ENCODE peak calls at places on chromosome 22, in six cellular contexts. Q, C, E, A, F and I are unnamed samples.

GRCh38 chr22:45009881-45010531 is at the start of gene PHF21B:
- DNase-seq in F (peak; percentile 45), E (no peak), A (peak; percentile 63), C (no peak), Q (no peak), I (peak; percentile 11)

GRCh38 chr22:36546092-36546804 is 17.3 kb upstream of the EIF3D start:
- DNase-seq in C (no peak), F (peak; percentile 10), Q (peak; percentile 32), E (no peak), A (peak; percentile 64), I (peak; percentile 26)

GRCh38 chr22:38270091-38270972 is 2.5 kb downstream of the TMEM184B start:
- DNase-seq in A (no peak), E (no peak), Q (no peak), F (no peak), C (no peak), I (peak; percentile 58)

GRCh38 chr22:36612458-36612857 is 83.5 kb upstream of the EIF3D start:
- DNase-seq in C (peak; percentile 4), F (no peak), Q (no peak), E (no peak), A (no peak), I (no peak)

GRCh38 chr22:35212020-35212419 is 45.3 kb upstream of the HMGXB4 start:
- DNase-seq in A (peak; percentile 41), C (no peak), E (no peak), F (no peak), Q (no peak), I (no peak)

GRCh38 chr22:39080052-39080762 is 3.1 kb downstream of the APOBEC3G start:
- DNase-seq in A (no peak), E (peak; percentile 11), Q (no peak), C (no peak), F (no peak), I (no peak)

GRCh38 chr22:36233796-36234195 is 5.5 kb downstream of the APOL2 start:
- DNase-seq in F (no peak), A (no peak), C (no peak), Q (no peak), E (no peak), I (no peak)

GRCh38 chr22:31618057-31618456 is 44.0 kb downstream of the PISD start:
- DNase-seq in A (no peak), E (no peak), C (no peak), Q (no peak), F (no peak), I (no peak)

GRCh38 chr22:37383342-37383741 is 43.9 kb downstream of the ELFN2 start:
- DNase-seq in F (no peak), C (no peak), Q (no peak), A (no peak), E (no peak), I (no peak)

GRCh38 chr22:21569459-21570161 is 2.1 kb downstream of the UBE2L3 start:
- DNase-seq in A (no peak), Q (no peak), E (no peak), F (no peak), C (no peak), I (no peak)

GRCh38 chr22:49266561-49267519 is 560.8 kb downstream of the BRD1 start:
- DNase-seq in A (peak; percentile 5), Q (peak; percentile 14), C (peak; percentile 40), F (no peak), E (no peak), I (no peak)

GRCh38 chr22:48261048-48261621 is 1498.7 kb downstream of the TBC1D22A start:
- DNase-seq in Q (no peak), F (no peak), E (no peak), C (no peak), A (no peak), I (no peak)

GRCh38 chr22:40345271-40345670 is 1.0 kb upstream of the ADSL start:
- DNase-seq in F (no peak), E (no peak), C (no peak), A (peak; percentile 55), Q (no peak), I (no peak)

GRCh38 chr22:49239264-49240015 is 588.2 kb downstream of the BRD1 start:
- DNase-seq in E (no peak), C (peak; percentile 70), A (no peak), F (no peak), Q (no peak), I (no peak)

GRCh38 chr22:38218661-38219331 is 17.0 kb downstream of the MAFF start:
- DNase-seq in A (peak; percentile 92), E (peak; percentile 88), F (no peak), Q (peak; percentile 77), C (peak; percentile 92), I (no peak)

GRCh38 chr22:48824673-48825651 is 1002.7 kb downstream of the BRD1 start:
- DNase-seq in E (no peak), F (no peak), Q (no peak), C (no peak), A (no peak), I (no peak)

GRCh38 chr22:36725366-36726006 is 21.9 kb upstream of the CACNG2 start:
- DNase-seq in F (no peak), A (no peak), Q (no peak), E (no peak), C (peak; percentile 31), I (no peak)

GRCh38 chr22:18005201-18005926 is 19.0 kb downstream of the MICAL3 start:
- DNase-seq in Q (no peak), E (no peak), A (no peak), F (no peak), C (no peak), I (no peak)

GRCh38 chr22:35227248-35227647 is 30.0 kb upstream of the HMGXB4 start:
- DNase-seq in F (no peak), A (no peak), Q (no peak), E (no peak), C (no peak), I (no peak)

GRCh38 chr22:28345304-28345703 is 334.3 kb downstream of the TTC28 start:
- DNase-seq in C (no peak), E (no peak), Q (peak; percentile 23), F (no peak), A (no peak), I (no peak)

GRCh38 chr22:25728064-25728463 is 13.9 kb upstream of the MYO18B start:
- DNase-seq in A (no peak), F (no peak), C (no peak), E (no peak), Q (no peak), I (no peak)

GRCh38 chr22:39179841-39180335 is 27.4 kb upstream of the CBX7 start:
- DNase-seq in A (no peak), C (no peak), E (no peak), Q (no peak), F (no peak), I (no peak)

GRCh38 chr22:38614331-38615122 is 41.7 kb downstream of the FAM227A start:
- DNase-seq in F (no peak), Q (no peak), C (no peak), A (no peak), E (no peak), I (no peak)

GRCh38 chr22:44344407-44344806 is 31.7 kb upstream of the SHISAL1 start:
- DNase-seq in F (no peak), A (no peak), Q (no peak), E (no peak), C (no peak), I (no peak)

GRCh38 chr22:35312198-35313059 is 12.7 kb downstream of the TOM1 start:
- DNase-seq in F (no peak), C (peak; percentile 63), A (peak; percentile 33), E (no peak), Q (no peak), I (no peak)

DNA sequence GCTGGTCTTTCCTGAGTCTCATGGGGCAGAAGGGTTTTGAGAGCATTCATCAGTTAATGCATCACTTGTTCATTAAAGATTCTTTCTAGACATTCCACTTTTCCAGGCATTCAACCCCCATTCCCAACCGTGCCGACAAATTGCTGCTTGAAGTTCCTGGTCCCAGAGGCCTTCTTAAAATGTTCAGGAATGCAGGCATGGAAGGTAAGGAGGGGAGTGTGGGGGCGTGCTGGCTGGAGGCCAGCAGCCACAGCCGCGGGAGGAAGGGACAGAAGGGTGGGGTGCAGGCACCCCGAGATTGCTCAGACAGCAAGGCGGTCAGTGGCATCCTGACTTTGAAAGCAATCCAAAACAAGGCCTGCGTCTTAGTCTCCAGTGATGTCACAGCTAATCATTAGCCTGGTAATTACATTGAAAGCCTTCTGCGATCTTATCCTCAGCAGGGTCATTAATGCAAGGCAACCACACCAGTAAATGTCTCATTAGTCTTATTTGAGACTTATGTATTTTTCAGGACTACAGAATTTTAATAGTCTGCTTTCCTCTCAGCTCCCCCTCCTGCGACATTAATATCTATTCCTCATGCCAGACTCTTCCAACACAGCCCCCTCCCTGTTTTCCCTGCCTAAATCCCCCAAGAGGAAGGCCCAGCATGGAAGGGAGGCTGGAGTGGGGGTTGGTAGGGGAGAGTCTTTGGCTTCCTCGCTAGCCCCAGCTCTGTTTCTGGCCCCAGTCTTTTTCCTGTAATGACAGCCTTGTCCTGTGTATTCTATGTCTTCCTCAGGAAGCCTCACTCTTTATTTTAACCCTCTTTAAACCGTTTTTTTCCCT is 328.9 kb downstream of the MIAT start:
- DNase-seq in E (no peak), C (no peak), F (no peak), Q (no peak), A (no peak), I (no peak)
- H3K27ac ChIP-seq in E (no peak overlapping the region), C (no peak overlapping the region), F (no peak overlapping the region), Q (no peak overlapping the region), A (no peak overlapping the region), I (no peak overlapping the region)

GRCh38 chr22:24583972-24584790 is 8.7 kb downstream of the LRRC75B start:
- DNase-seq in E (no peak), C (no peak), A (no peak), Q (no peak), F (no peak), I (no peak)
- H3K27ac ChIP-seq in E (peak overlapping the region; percentile 53), C (peak overlapping the region; percentile 83), A (peak overlapping the region; percentile 29), Q (peak overlapping the region; percentile 64), F (no peak overlapping the region), I (no peak overlapping the region)

DNA sequence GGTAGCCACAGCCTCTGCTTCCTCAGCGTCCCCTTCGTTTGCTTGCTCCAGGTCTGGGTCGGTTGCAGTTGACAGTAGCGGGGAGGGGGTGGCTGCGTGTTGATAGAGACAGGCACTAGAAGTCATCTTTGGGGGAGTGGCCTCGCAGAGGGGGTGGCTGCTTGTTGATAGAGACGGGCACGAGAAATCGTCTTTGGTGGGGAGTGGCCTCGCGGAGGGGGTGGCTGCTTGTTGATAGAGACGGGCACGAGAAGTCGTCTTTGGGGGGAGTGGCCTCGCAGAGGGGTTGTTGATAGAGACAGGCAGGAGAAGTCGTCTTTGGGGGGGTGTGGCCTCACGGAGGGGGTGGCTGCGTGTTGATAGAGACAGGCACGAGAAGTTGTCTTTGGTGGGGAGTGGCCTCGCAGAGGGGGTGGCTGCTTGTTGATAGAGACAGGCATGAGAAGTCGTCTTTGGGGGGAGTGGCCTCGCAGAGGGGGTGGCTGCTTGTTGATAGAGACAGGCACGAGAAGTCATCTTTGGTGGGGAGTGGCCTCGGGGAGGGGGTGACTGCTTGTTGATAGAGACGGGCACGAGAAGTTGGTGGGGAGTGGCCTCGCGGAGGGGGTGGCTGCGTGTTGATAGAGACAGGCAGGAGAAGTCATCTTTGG is 328.3 kb downstream of the TBC1D22A start:
- DNase-seq in F (no peak), A (no peak), E (no peak), Q (no peak), C (no peak), I (no peak)
- H3K27ac ChIP-seq in F (no peak overlapping the region), A (no peak overlapping the region), E (no peak overlapping the region), Q (no peak overlapping the region), C (no peak overlapping the region), I (no peak overlapping the region)

DNA sequence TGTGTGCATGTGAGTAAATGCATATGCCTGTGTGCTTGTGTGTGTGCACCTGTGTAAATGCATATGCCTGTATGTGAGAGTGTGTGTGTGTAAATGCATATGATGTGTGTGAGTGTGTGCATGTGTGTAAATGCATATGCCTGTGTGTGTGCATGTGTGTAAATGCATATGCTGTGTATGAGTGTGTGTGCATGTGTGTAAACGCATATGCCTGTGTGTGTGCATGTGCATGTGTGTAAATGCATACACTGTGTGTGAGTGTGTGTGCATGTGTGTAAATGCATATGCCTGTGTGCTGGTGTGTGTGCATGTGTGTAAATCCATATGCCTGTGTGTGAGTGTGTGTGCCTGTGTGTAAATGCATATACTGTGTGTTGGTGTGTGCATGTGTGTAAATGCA is 37.8 kb downstream of the GGTLC2 start:
- DNase-seq in F (no peak), E (no peak), C (no peak), A (no peak), Q (no peak), I (no peak)
- H3K27ac ChIP-seq in F (no peak overlapping the region), E (no peak overlapping the region), C (no peak overlapping the region), A (no peak overlapping the region), Q (no peak overlapping the region), I (no peak overlapping the region)